ENCODE peak calls at places on chromosomes 4 and X, in five cellular contexts. T, S, L, W and N are unnamed samples.

GRCh38 chrX:147935156-147935758 is 23.5 kb downstream of the FMR1 start:
- DNase-seq in T (no peak), S (no peak), L (no peak), W (no peak), N (no peak)

GRCh38 chr4:132614682-132615081 is 534.4 kb upstream of the PCDH10 start:
- DNase-seq in T (peak; percentile 29), S (no peak), L (no peak), W (peak; percentile 5), N (no peak)

GRCh38 chr4:53306729-53307128 is 59.1 kb downstream of the SCFD2 start:
- DNase-seq in T (no peak), S (no peak), L (no peak), W (peak; percentile 45), N (peak; percentile 97)

GRCh38 chrX:102599950-102600579 is 750 bp downstream of the ARMCX5 start:
- DNase-seq in T (peak; percentile 39), S (no peak), L (no peak), W (peak; percentile 42), N (peak; percentile 32)

GRCh38 chr4:27007507-27007906 is 146.9 kb downstream of the STIM2 start:
- DNase-seq in T (peak; percentile 26), S (no peak), L (no peak), W (peak; percentile 35), N (peak; percentile 67)

GRCh38 chrX:153669174-153669890 is 4.3 kb downstream of the PNCK start:
- DNase-seq in T (no peak), S (no peak), L (no peak), W (no peak), N (no peak)

GRCh38 chrX:79325263-79325958 is 41.7 kb downstream of the ITM2A start:
- DNase-seq in T (no peak), S (no peak), L (no peak), W (no peak), N (no peak)

GRCh38 chrX:122943918-122944317 is 240.2 kb upstream of the GRIA3 start:
- DNase-seq in T (peak; percentile 53), S (no peak), L (no peak), W (no peak), N (peak; percentile 13)

GRCh38 chrX:7215842-7216241 is 67.9 kb upstream of the PUDP start:
- DNase-seq in T (no peak), S (no peak), L (no peak), W (peak; percentile 13), N (peak; percentile 77)

GRCh38 chr4:22434895-22435294 is 81.0 kb downstream of the ADGRA3 start:
- DNase-seq in T (peak; percentile 70), S (no peak), L (peak; percentile 35), W (peak; percentile 63), N (peak; percentile 36)

GRCh38 chrX:103329991-103330390 is at the start of gene TCEAL7:
- DNase-seq in T (peak; percentile 48), S (peak; percentile 20), L (no peak), W (peak; percentile 46), N (peak; percentile 23)

GRCh38 chrX:120358687-120359086 is 3.2 kb upstream of the ATP1B4 start:
- DNase-seq in T (no peak), S (no peak), L (no peak), W (no peak), N (peak; percentile 0)

GRCh38 chrX:39907964-39908616 is 189.7 kb downstream of the BCOR start:
- DNase-seq in T (peak; percentile 90), S (peak; percentile 18), L (peak; percentile 52), W (peak; percentile 95), N (peak; percentile 96)

GRCh38 chrX:8274166-8274565 is 103.1 kb upstream of the VCX2 start:
- DNase-seq in T (peak; percentile 16), S (no peak), L (no peak), W (no peak), N (no peak)

GRCh38 chr4:129240816-129241215 is 144.9 kb downstream of the C4orf33 start:
- DNase-seq in T (no peak), S (peak; percentile 13), L (no peak), W (no peak), N (no peak)

GRCh38 chr4:77104405-77105292 is 28.9 kb upstream of the CCNI start:
- DNase-seq in T (peak; percentile 48), S (peak; percentile 55), L (peak; percentile 74), W (no peak), N (peak; percentile 61)

GRCh38 chr4:52560844-52561280 is 98.2 kb downstream of the USP46 start:
- DNase-seq in T (peak; percentile 48), S (no peak), L (no peak), W (peak; percentile 83), N (peak; percentile 74)

GRCh38 chr4:41339812-41340809 is 83.4 kb downstream of the UCHL1 start:
- DNase-seq in T (peak; percentile 36), S (no peak), L (no peak), W (peak; percentile 34), N (peak; percentile 74)

GRCh38 chrX:119008122-119008744 is 33.8 kb downstream of the LONRF3 start:
- DNase-seq in T (peak; percentile 53), S (no peak), L (peak; percentile 28), W (peak; percentile 30), N (peak; percentile 18)

GRCh38 chr4:6199344-6199921 is 916 bp downstream of the JAKMIP1 start:
- DNase-seq in T (no peak), S (no peak), L (no peak), W (no peak), N (no peak)

GRCh38 chrX:78384486-78384885 is 57.1 kb upstream of the CYSLTR1 start:
- DNase-seq in T (no peak), S (no peak), L (no peak), W (no peak), N (no peak)

GRCh38 chr4:1413687-1414479 is 7.6 kb upstream of the NKX1-1 start:
- DNase-seq in T (no peak), S (no peak), L (peak; percentile 8), W (no peak), N (no peak)

GRCh38 chr4:100049872-100050271 is 99.8 kb upstream of the H2AZ1 start:
- DNase-seq in T (no peak), S (no peak), L (no peak), W (peak; percentile 10), N (no peak)

GRCh38 chr4:40587826-40588225 is 41.8 kb downstream of the RBM47 start:
- DNase-seq in T (peak; percentile 70), S (no peak), L (peak; percentile 44), W (peak; percentile 73), N (peak; percentile 75)

GRCh38 chr4:101251261-101251660 is 96.1 kb downstream of the PPP3CA start:
- DNase-seq in T (no peak), S (no peak), L (no peak), W (no peak), N (no peak)

GRCh38 chrX:43450355-43450754 is 205.7 kb upstream of the MAOA start:
- DNase-seq in T (no peak), S (no peak), L (no peak), W (no peak), N (no peak)

GRCh38 chrX:110086916-110087484 is 84.1 kb downstream of the TMEM164 start:
- DNase-seq in T (peak; percentile 94), S (no peak), L (no peak), W (peak; percentile 96), N (peak; percentile 83)

GRCh38 chr4:83613994-83614393 is 78.1 kb downstream of the GPAT3 start:
- DNase-seq in T (no peak), S (no peak), L (no peak), W (no peak), N (no peak)

GRCh38 chrX:74523870-74524735 is 90.3 kb downstream of the RLIM start:
- DNase-seq in T (no peak), S (no peak), L (no peak), W (peak; percentile 6), N (no peak)
- H3K4me3 ChIP-seq in T (no peak overlapping the region), S (no peak overlapping the region), L (no peak overlapping the region), W (no peak overlapping the region), N (no peak overlapping the region)

GRCh38 chrX:15856580-15856979 is 2.0 kb upstream of the AP1S2 start:
- DNase-seq in T (no peak), S (no peak), L (no peak), W (no peak), N (no peak)
- H3K4me3 ChIP-seq in T (no peak overlapping the region), S (no peak overlapping the region), L (no peak overlapping the region), W (no peak overlapping the region), N (no peak overlapping the region)

DNA sequence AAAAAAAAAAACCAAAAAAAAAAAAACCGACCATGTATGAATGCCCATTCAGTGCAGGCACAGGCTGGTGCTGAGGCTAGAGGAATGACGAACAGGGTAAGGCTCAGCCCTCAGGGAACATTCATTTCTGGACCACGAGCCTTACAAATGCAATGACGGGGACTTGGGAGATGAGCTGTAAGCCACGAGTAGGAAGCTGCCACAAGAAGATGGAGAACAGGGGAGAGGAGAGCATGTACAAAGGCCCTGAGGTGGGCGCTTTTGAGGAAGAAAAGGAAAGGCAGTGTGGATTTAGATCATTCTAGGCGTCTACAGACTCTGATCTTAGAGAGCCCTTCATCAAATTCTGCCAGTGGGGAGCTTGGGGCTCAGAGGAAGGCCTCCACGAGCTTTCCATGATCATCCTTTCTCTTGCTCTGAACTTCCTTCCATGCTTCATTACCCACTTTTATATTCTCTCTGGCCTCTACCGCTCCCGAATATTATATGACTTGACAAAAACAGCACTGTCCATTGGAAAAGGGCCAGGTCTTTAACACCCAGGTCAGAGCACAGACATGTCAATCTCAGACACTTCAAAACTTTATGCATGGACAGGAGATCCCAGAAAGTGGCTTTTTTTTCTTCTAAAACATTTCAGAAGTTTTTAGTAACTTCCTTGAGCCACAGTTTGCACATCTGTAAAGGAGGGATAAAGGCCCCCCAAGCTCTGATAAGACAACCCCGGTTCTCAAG is 3.3 kb upstream of the ZNF518B start:
- DNase-seq in T (no peak), S (no peak), L (no peak), W (no peak), N (no peak)
- H3K4me3 ChIP-seq in T (peak overlapping the region; percentile 38), S (no peak overlapping the region), L (peak overlapping the region; percentile 40), W (no peak overlapping the region), N (no peak overlapping the region)

GRCh38 chr4:68963389-68963788 is 11.8 kb upstream of the UGT2A3 start:
- DNase-seq in T (no peak), S (no peak), L (no peak), W (no peak), N (no peak)

GRCh38 chr4:68960294-68961163 is 8.9 kb upstream of the UGT2A3 start:
- DNase-seq in T (no peak), S (no peak), L (no peak), W (no peak), N (no peak)

GRCh38 chr4:68962868-68963267 is 11.3 kb upstream of the UGT2A3 start:
- DNase-seq in T (no peak), S (no peak), L (no peak), W (no peak), N (no peak)
- H3K4me3 ChIP-seq in T (no peak overlapping the region), S (no peak overlapping the region), L (no peak overlapping the region), W (no peak overlapping the region), N (no peak overlapping the region)

GRCh38 chr4:80900908-80901307 is 129.6 kb upstream of the BMP3 start:
- DNase-seq in T (no peak), S (no peak), L (no peak), W (no peak), N (no peak)
- H3K4me3 ChIP-seq in T (no peak overlapping the region), S (no peak overlapping the region), L (no peak overlapping the region), W (no peak overlapping the region), N (no peak overlapping the region)

GRCh38 chr4:74446193-74446868 is 1.4 kb downstream of the AREG start:
- DNase-seq in T (peak; percentile 40), S (no peak), L (no peak), W (no peak), N (no peak)
- H3K4me3 ChIP-seq in T (peak overlapping the region; percentile 67), S (no peak overlapping the region), L (peak overlapping the region; percentile 65), W (no peak overlapping the region), N (no peak overlapping the region)